ENCODE peak calls at places on chromosomes 13 and 19, in seven cellular contexts. W is IMR-90, H is cardiac muscle cell, V is H9, M is A549, A is brain microvascular endothelial cell, C is nephron progenitor cell. I is an unnamed sample.

GRCh38 chr19:38665950-38666661 is 18.7 kb downstream of the ACTN4 start:
- DNase-seq in W (peak; percentile 51), H (peak; percentile 82), V (peak; percentile 91), M (no peak), A (no peak), C (peak; percentile 64), I (peak; percentile 84)

GRCh38 chr13:111644750-111645149 is 324.3 kb downstream of the TEX29 start:
- DNase-seq in W (no peak), H (no peak), V (no peak), M (no peak), A (no peak), C (no peak), I (no peak)

GRCh38 chr13:112869202-112870061 is 99.6 kb upstream of the MCF2L start:
- DNase-seq in W (peak; percentile 33), H (no peak), V (no peak), M (no peak), A (no peak), C (no peak), I (no peak)

GRCh38 chr19:6383188-6383587 is 7.5 kb upstream of the PSPN start:
- DNase-seq in W (no peak), H (no peak), V (no peak), M (no peak), A (no peak), C (no peak), I (no peak)

GRCh38 chr13:102195566-102196462 is 206.0 kb downstream of the FGF14 start:
- DNase-seq in W (peak; percentile 47), H (no peak), V (no peak), M (no peak), A (no peak), C (no peak), I (no peak)

GRCh38 chr13:23087884-23088283 is 92.9 kb upstream of the SGCG start:
- DNase-seq in W (peak; percentile 20), H (peak; percentile 28), V (peak; percentile 53), M (peak; percentile 13), A (peak; percentile 4), C (peak; percentile 9), I (peak; percentile 32)

GRCh38 chr13:25977216-25977615 is 74.6 kb downstream of the SHISA2 start:
- DNase-seq in W (no peak), H (peak; percentile 10), V (peak; percentile 94), M (no peak), A (no peak), C (no peak), I (no peak)

GRCh38 chr19:47641891-47642485 is 33.1 kb downstream of the BICRA start:
- DNase-seq in W (no peak), H (no peak), V (no peak), M (no peak), A (no peak), C (no peak), I (no peak)

GRCh38 chr13:102707465-102707864 is 12.6 kb upstream of the METTL21C start:
- DNase-seq in W (peak; percentile 94), H (no peak), V (no peak), M (peak; percentile 8), A (peak; percentile 83), C (no peak), I (no peak)

GRCh38 chr19:57803594-57804325 is 11.0 kb downstream of the ZNF552 start:
- DNase-seq in W (peak; percentile 79), H (peak; percentile 36), V (peak; percentile 77), M (no peak), A (peak; percentile 77), C (peak; percentile 66), I (peak; percentile 43)

GRCh38 chr13:41001695-41002094 is 17.4 kb downstream of the ELF1 start:
- DNase-seq in W (no peak), H (no peak), V (no peak), M (no peak), A (no peak), C (no peak), I (no peak)
- TF ChIP-seq CTCF in W (no peak), H (no peak), V (no peak), M (no peak), A (no peak), C (no peak), I (no peak)

DNA sequence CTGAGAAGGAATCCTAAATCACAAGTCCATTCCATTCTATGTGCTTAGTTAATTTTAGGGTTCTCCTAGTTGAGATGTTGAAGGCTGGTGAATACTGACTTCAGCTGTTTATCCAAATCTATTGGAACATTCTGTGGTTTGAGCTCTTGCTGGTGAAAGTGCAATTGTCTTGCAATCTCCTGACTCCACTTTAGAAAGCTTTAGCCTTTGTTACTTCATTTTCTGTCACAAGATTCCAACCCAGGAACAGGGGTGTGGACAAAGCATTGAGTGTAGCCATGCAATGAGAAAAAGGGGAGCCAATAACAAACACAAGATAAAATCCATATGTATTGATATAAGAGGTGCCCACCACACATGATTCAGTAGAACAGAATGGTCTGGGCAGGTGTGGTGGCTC is 15.0 kb downstream of the CEACAM21 start:
- DNase-seq in W (no peak), H (no peak), V (no peak), M (no peak), A (no peak), C (no peak), I (no peak)
- TF ChIP-seq CTCF in W (no peak), H (no peak), V (no peak), M (no peak), A (no peak), C (no peak), I (no peak)

DNA sequence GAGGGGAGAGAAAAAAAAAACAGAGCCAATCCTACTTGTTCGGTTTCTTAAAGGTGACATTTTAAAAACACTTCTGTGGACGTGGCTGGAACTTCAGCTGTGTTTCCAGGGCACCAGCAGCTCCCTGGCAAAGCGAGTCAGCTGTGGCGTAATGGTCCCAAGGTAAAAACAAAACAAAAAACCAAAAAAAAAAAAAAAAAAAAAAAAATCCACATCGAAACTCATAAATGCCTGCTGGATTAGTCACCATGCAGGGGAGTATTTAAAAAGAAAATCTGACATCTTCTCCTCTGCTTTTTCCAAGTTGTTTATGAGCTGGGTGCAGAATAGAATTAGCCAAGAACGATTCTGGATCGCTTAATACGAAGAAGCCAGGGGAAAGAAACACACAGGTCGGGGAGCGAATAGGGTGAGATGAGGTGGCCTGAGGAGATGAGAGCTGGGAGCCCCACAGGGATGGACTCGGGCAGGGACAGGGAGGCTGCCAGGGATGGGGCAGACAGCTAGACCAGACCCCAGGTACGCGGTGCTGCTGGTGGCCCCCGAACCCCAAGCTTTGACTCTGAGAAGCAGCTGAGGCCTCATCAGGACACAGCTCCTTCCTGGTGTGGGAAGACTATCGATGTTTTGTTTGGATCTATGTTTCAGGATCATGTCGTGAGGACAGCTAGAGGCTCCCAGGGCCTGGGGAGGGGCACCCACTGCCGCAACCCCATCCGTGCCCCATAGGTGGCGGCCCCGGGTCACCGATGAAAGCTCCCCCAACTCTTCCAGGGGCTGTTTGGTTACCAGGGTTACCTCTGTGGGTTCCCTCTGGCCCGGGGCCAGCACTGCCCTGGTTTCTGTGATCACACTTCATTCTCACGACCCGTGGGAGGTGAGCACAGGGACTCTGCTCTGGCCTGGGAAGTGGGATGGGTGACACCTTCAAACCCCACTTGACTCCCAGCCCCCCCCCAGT is 3.1 kb upstream of the CTXN1 start:
- DNase-seq in W (peak; percentile 88), H (peak; percentile 49), V (peak; percentile 79), M (peak; percentile 43), A (peak; percentile 82), C (peak; percentile 72), I (peak; percentile 51)
- TF ChIP-seq CTCF in W (peak; percentile 46), H (peak; percentile 56), V (peak; percentile 70), M (no peak), A (peak; percentile 66), C (peak; percentile 51), I (peak; percentile 33)

GRCh38 chr13:101157261-101157660 is 259.0 kb downstream of the NALCN start:
- DNase-seq in W (no peak), H (no peak), V (no peak), M (no peak), A (no peak), C (no peak), I (no peak)

GRCh38 chr13:101150998-101151397 is 265.3 kb downstream of the NALCN start:
- DNase-seq in W (peak; percentile 24), H (peak; percentile 14), V (no peak), M (no peak), A (peak; percentile 49), C (no peak), I (no peak)

GRCh38 chr13:101152184-101152583 is 264.1 kb downstream of the NALCN start:
- DNase-seq in W (no peak), H (peak; percentile 35), V (no peak), M (no peak), A (no peak), C (no peak), I (no peak)

DNA sequence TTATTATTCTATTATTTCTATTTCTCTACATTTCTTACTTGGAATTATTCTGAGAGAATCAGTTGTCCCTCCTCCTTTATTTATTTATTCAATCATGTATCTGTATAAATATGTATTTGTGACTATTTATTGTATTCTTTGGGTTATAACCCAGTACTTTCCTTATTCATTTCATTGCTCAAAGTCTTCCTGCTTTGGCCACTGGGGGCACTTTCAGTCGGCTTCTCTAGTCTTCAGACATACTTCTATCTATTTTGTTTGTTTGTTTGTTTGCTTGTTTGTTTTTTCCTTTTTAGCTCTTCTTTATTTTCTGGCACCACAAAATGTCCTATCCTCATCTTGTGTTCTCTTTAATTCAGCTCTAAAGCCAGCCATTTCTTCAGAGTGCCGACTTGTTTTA is 260.4 kb downstream of the NALCN start:
- DNase-seq in W (no peak), H (no peak), V (no peak), M (peak; percentile 2), A (no peak), C (no peak), I (no peak)
- TF ChIP-seq CTCF in W (peak; percentile 29), H (peak; percentile 33), V (peak; percentile 74), M (peak; percentile 34), A (peak; percentile 75), C (peak; percentile 42), I (no peak)

DNA sequence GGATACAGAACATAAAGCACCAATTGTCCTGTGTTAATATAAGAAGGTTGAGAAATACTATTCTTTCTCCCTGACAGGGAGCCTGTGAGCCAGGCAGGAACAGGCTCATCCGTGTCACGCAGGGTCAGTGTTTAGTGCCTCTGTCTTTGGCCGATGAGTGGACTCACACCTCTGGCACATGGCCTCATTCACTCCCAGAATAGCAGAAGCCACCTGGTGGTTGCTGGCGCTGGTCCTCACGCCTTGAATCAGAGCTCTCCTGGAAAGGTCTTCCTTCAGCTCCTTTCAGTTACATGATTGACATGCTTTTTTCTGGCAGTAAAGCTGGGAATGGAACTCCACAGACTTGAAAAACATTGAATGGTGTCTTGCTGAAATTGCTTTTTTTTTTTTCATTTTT is 28.1 kb upstream of the SIAH3 start:
- DNase-seq in W (no peak), H (peak; percentile 42), V (peak; percentile 72), M (peak; percentile 12), A (no peak), C (peak; percentile 34), I (peak; percentile 43)
- TF ChIP-seq CTCF in W (no peak), H (no peak), V (peak; percentile 67), M (no peak), A (peak; percentile 52), C (peak; percentile 34), I (peak; percentile 12)

GRCh38 chr13:37947419-37948140 is 78.0 kb upstream of the TRPC4 start:
- DNase-seq in W (no peak), H (no peak), V (no peak), M (no peak), A (no peak), C (no peak), I (no peak)

GRCh38 chr13:37945651-37946575 is 76.3 kb upstream of the TRPC4 start:
- DNase-seq in W (no peak), H (no peak), V (no peak), M (no peak), A (no peak), C (no peak), I (no peak)

GRCh38 chr13:37942929-37943328 is 73.4 kb upstream of the TRPC4 start:
- DNase-seq in W (no peak), H (no peak), V (no peak), M (no peak), A (no peak), C (no peak), I (no peak)

GRCh38 chr13:37944476-37945442 is 75.2 kb upstream of the TRPC4 start:
- DNase-seq in W (peak; percentile 3), H (no peak), V (no peak), M (no peak), A (no peak), C (no peak), I (no peak)
- TF ChIP-seq CTCF in W (no peak), H (peak; percentile 17), V (no peak), M (no peak), A (no peak), C (no peak), I (no peak)

I was measured in Calu3.